ENCODE peak calls at places on chromosomes 13 and 19, in five cellular contexts. I is lower leg skin, G is tibial nerve, X is sigmoid colon, K is stomach. W is an unnamed sample.

GRCh38 chr19:17385878-17386611 is 8.0 kb downstream of the CCDC194 start:
- DNase-seq in G (peak), K (peak), X (peak), I (no peak), W (peak)

GRCh38 chr19:46288896-46289588 is 7.8 kb upstream of the HIF3A start:
- DNase-seq in K (no peak), I (no peak), X (peak), G (no peak), W (no peak)

GRCh38 chr13:53749306-53749705 is 720.7 kb downstream of the OLFM4 start:
- DNase-seq in I (no peak), X (no peak), K (no peak), G (no peak), W (no peak)

GRCh38 chr13:72726721-72727416 is 560 bp downstream of the MZT1 start:
- DNase-seq in I (peak), X (peak), K (peak), G (no peak), W (no peak)

GRCh38 chr19:7348587-7349230 is at the start of gene ARHGEF18:
- DNase-seq in K (no peak), I (no peak), X (peak), G (no peak), W (no peak)

GRCh38 chr13:113078895-113079720 is 26.5 kb upstream of the F7 start:
- DNase-seq in X (peak), I (no peak), G (no peak), K (no peak), W (no peak)

GRCh38 chr13:104450006-104450405 is 1383.8 kb upstream of the SLC10A2 start:
- DNase-seq in G (no peak), X (no peak), I (no peak), K (no peak), W (no peak)

GRCh38 chr13:38697628-38698333 is 10.9 kb downstream of the FREM2 start:
- DNase-seq in X (no peak), K (no peak), G (no peak), I (no peak), W (no peak)

GRCh38 chr19:10419200-10419645 is 1.1 kb upstream of the PDE4A start:
- DNase-seq in K (no peak), X (no peak), G (no peak), I (no peak), W (no peak)

GRCh38 chr19:6212403-6213265 is 67.1 kb downstream of the MLLT1 start:
- DNase-seq in G (no peak), I (no peak), X (peak), K (no peak), W (peak)

GRCh38 chr19:44745386-44745831 is 3.1 kb upstream of the BCL3 start:
- DNase-seq in K (peak), X (peak), I (peak), G (peak), W (peak)

GRCh38 chr19:17234911-17235617 is 9.0 kb downstream of the OCEL1 start:
- DNase-seq in X (peak), K (peak), I (no peak), G (no peak), W (peak)

GRCh38 chr13:64538711-64539110 is 2691.4 kb downstream of the PCDH9 start:
- DNase-seq in G (no peak), I (no peak), X (no peak), K (no peak), W (no peak)

GRCh38 chr13:41462427-41462826 is 5.1 kb downstream of the RGCC start:
- DNase-seq in X (no peak), I (no peak), K (no peak), G (no peak), W (no peak)
- TF ChIP-seq POLR2A in X (no peak), I (no peak), K (no peak), G (no peak), W (no peak)

GRCh38 chr19:40208602-40209001 is 9.6 kb downstream of the TTC9B start:
- DNase-seq in X (no peak), I (no peak), G (no peak), K (no peak), W (no peak)

GRCh38 chr19:40210919-40211318 is 7.3 kb downstream of the TTC9B start:
- DNase-seq in G (no peak), I (no peak), X (no peak), K (no peak), W (no peak)

GRCh38 chr19:40200352-40201099 is 9.3 kb downstream of the MAP3K10 start:
- DNase-seq in I (no peak), G (no peak), X (no peak), K (no peak), W (no peak)

GRCh38 chr19:40204381-40204780 is 13.2 kb downstream of the MAP3K10 start:
- DNase-seq in G (no peak), K (no peak), I (no peak), X (no peak), W (no peak)

DNA sequence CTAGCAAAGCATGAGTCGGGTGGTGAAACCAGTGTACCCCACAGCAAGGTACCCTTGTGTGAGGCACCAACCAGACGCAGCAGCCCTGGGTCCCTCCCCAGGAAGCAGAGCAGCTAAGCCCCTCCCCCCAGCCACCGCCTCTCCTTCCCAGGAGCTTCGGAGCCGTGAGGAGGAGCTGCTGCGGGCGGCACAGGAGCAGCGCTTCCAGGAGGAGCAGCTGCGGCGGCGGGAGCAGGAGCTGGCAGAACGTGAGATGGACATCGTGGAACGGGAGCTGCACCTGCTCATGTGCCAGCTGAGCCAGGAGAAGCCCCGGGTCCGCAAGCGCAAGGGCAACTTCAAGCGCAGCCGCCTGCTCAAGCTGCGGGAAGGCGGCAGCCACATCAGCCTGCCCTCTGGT is 12.4 kb downstream of the TTC9B start:
- DNase-seq in G (no peak), I (no peak), X (no peak), K (no peak), W (no peak)
- TF ChIP-seq CTCF in G (no peak), I (no peak), X (no peak), K (no peak), W (no peak)

DNA sequence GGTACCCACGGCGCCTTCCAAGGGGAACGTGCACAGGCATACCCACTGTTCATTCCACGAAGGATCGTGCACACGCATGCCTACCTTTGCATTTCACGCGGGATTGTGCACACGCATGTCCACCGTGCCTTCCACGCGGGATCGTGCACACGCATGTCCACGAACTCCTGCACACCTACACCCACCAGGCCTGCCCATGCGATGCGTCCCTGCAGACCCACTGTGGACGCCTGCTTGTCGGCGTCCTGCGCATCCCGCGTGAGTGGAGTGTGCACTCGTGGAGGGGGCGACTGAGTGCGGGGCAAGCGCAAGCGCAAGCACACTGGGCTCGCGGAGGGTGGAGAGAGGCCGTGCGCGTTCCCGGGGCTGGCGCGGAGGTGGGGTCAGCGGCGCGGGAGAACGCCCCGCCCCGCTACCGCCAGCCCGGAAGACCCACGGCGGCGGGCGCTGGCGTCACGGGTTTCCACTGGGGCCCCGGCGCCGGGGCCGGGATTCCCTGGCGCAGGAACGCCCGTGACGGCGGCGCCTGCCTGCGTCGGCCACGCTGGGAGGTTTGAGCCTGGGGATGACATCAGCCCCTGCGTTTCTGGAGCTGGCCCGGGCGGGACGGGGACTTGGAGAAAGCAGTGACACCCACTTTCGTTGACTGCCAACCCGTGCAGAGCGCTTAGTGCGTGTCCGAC is 18.7 kb downstream of the GADD45B start:
- DNase-seq in K (peak), G (peak), I (peak), X (peak), W (peak)
- TF ChIP-seq POLR2A in K (no peak), G (peak), I (no peak), X (no peak), W (peak)

DNA sequence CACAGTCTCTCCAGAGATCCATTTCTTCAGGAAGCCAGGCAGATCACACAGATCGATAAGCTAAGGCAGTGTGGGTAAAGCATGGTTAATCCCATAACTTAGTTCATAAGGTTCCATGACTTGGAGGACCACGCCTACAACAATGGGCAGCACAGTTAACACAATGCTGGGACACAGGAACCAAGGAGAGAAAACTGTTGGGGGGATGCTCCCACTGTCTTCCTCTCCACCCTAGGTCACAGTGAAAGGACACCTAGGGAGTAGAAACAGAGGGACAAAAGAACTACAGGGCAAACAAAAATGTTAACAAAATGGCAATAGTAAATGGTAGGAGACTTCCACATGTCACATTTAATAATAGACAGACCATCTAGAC is 20.8 kb upstream of the ZNF181 start:
- DNase-seq in G (no peak), K (no peak), I (no peak), X (no peak), W (no peak)
- TF ChIP-seq CTCF in G (no peak), K (no peak), I (no peak), X (no peak), W (no peak)

GRCh38 chr19:2331601-2332246 is 3.2 kb downstream of the SPPL2B start:
- DNase-seq in G (no peak), K (no peak), I (no peak), X (no peak), W (no peak)

GRCh38 chr19:2330255-2330631 is 1.8 kb downstream of the SPPL2B start:
- DNase-seq in X (no peak), K (no peak), I (no peak), G (no peak), W (no peak)

GRCh38 chr19:2329528-2329927 is 1.0 kb downstream of the SPPL2B start:
- DNase-seq in G (no peak), X (no peak), K (no peak), I (no peak), W (no peak)

GRCh38 chr19:2329162-2329505 is 650 bp downstream of the SPPL2B start:
- DNase-seq in X (no peak), G (no peak), I (no peak), K (no peak), W (no peak)

DNA sequence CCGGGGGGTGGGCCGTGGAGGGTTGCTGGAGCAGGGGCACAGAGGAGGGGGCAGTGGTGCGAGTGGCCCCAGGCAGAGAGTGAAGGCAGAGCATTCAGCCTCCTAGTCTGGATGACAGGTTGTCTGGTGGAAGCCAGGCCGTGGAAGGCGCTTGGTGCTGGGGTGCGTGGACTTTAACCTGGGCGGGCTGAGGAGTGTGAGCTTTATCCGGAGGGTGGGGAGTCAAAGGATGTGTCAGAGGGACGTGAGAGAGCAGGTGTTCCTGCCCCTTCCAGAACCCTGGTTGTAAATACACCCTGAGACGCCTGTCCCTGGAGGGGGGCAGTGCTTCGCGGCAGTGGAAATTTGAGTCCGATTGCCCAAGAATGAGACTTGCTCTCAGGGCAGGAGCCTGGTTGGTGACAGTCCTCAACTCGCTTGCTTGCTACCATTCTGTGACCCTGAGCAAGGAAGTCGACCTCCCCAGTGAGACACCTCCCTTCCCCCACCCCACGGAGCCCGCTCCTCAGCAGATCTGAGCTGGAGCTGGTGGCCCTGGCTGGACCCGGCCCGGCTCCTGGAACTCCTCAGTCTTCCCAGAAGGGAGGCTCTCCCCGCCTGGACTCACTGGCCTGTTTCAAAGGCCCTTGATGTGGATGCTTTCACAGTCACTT is 2.3 kb downstream of the SPPL2B start:
- DNase-seq in X (no peak), K (peak), G (no peak), I (no peak), W (no peak)
- TF ChIP-seq POLR2A in X (peak), K (no peak), G (no peak), I (no peak), W (no peak)

GRCh38 chr13:27338816-27339215 is 68.2 kb downstream of the RASL11A start:
- DNase-seq in G (no peak), K (no peak), I (no peak), X (no peak), W (no peak)
- TF ChIP-seq CTCF in G (no peak), K (no peak), I (no peak), X (no peak), W (no peak)

GRCh38 chr19:53865918-53866696 is 1.6 kb upstream of the MYADM start:
- DNase-seq in K (peak), G (no peak), I (peak), X (peak), W (peak)
- TF ChIP-seq POLR2A in K (no peak), G (no peak), I (no peak), X (peak), W (peak)